ENCODE peak calls at places on chromosomes 3 and 15, in six cellular contexts. P is NCI-H2171 treated with DMSO at 0.1 percent for 48 hours, X is heart left ventricle, G is NCI-H146, K is kidney tubule cell, H is NCI-H1436. I is an unnamed sample.
A peak's percentile ranks its signal among the peaks of the same experiment; 100 is the strongest.

GRCh38 chr15:31270767-31271166 is 55.9 kb upstream of the KLF13 start:
- DNase-seq in K (no peak), H (no peak), G (peak; percentile 18), P (no peak), X (no peak), I (no peak)

GRCh38 chr3:29515451-29515850 is 234.6 kb downstream of the RBMS3 start:
- DNase-seq in P (no peak), X (no peak), G (no peak), K (peak; percentile 93), H (no peak), I (peak; percentile 90)

GRCh38 chr3:64099316-64099715 is 76.0 kb upstream of the PSMD6 start:
- DNase-seq in G (no peak), H (no peak), K (no peak), P (no peak), X (no peak), I (no peak)

GRCh38 chr3:115943579-115943978 is 320.3 kb downstream of the GAP43 start:
- DNase-seq in H (no peak), P (no peak), K (no peak), G (no peak), X (no peak), I (no peak)

GRCh38 chr3:116445291-116445841 is at the start of gene LSAMP:
- DNase-seq in G (peak; percentile 61), K (no peak), P (peak; percentile 81), H (peak; percentile 70), X (no peak), I (no peak)

GRCh38 chr15:81152339-81152738 is 18.3 kb downstream of the CFAP161 start:
- DNase-seq in G (no peak), K (no peak), X (no peak), H (no peak), P (no peak), I (no peak)

GRCh38 chr3:157067114-157067513 is 92.8 kb downstream of the CCNL1 start:
- DNase-seq in K (no peak), H (no peak), P (peak; percentile 32), G (no peak), X (no peak), I (no peak)

GRCh38 chr3:108780235-108780634 is 23.0 kb upstream of the RETNLB start:
- DNase-seq in G (no peak), X (no peak), P (no peak), K (no peak), H (no peak), I (no peak)

GRCh38 chr15:101123222-101123910 is 128.5 kb downstream of the CHSY1 start:
- DNase-seq in G (no peak), P (no peak), K (no peak), H (no peak), X (no peak), I (no peak)

GRCh38 chr3:15708882-15709677 is 88.7 kb downstream of the ANKRD28 start:
- DNase-seq in G (no peak), X (no peak), P (no peak), K (no peak), H (no peak), I (peak; percentile 73)

GRCh38 chr3:64759811-64760210 is 72.0 kb upstream of the ADAMTS9 start:
- DNase-seq in K (no peak), X (no peak), G (no peak), H (no peak), P (no peak), I (peak; percentile 1)

GRCh38 chr15:58052334-58052733 is 13.2 kb downstream of the ALDH1A2 start:
- DNase-seq in K (no peak), P (no peak), H (no peak), X (no peak), G (no peak), I (no peak)

GRCh38 chr15:25057574-25057973 is 102.8 kb downstream of the SNRPN start:
- DNase-seq in P (no peak), K (no peak), H (no peak), X (no peak), G (no peak), I (no peak)

GRCh38 chr15:38879909-38880471 is 315.4 kb upstream of the RASGRP1 start:
- DNase-seq in H (no peak), K (no peak), X (peak; percentile 33), P (peak; percentile 17), G (no peak), I (no peak)

GRCh38 chr3:122091602-122092006 is 36.4 kb downstream of the CD86 start:
- DNase-seq in G (no peak), K (no peak), X (no peak), P (no peak), H (no peak), I (no peak)

GRCh38 chr3:120524171-120524923 is 71.8 kb upstream of the NDUFB4 start:
- DNase-seq in P (no peak), X (no peak), K (peak; percentile 21), G (no peak), H (no peak), I (peak; percentile 78)

GRCh38 chr3:44885618-44886017 is 11.2 kb downstream of the TGM4 start:
- DNase-seq in P (no peak), K (peak; percentile 95), X (peak; percentile 35), G (no peak), H (no peak), I (peak; percentile 96)

GRCh38 chr3:9497821-9498565 is 55.6 kb downstream of the LHFPL4 start:
- DNase-seq in K (peak; percentile 87), G (no peak), X (no peak), H (no peak), P (no peak), I (peak; percentile 88)

GRCh38 chr3:126552688-126553283 is 5.9 kb downstream of the C3orf22 start:
- DNase-seq in P (no peak), H (no peak), K (no peak), G (no peak), X (no peak), I (no peak)

GRCh38 chr15:59437473-59437776 is 561 bp upstream of the FAM81A start:
- DNase-seq in P (peak; percentile 68), G (no peak), H (no peak), K (no peak), X (no peak), I (no peak)

GRCh38 chr15:73951591-73951990 is 25.3 kb downstream of the LOXL1 start:
- DNase-seq in P (no peak), X (no peak), H (no peak), K (no peak), G (no peak), I (no peak)

GRCh38 chr3:27657404-27657803 is 64.7 kb downstream of the EOMES start:
- DNase-seq in H (no peak), X (no peak), G (no peak), K (peak; percentile 60), P (no peak), I (peak; percentile 79)

GRCh38 chr3:77411990-77412389 is 372.1 kb downstream of the ROBO2 start:
- DNase-seq in H (no peak), K (peak; percentile 67), X (no peak), P (no peak), G (no peak), I (no peak)

GRCh38 chr3:194079702-194080172 is 56.2 kb upstream of the HES1 start:
- DNase-seq in G (peak; percentile 61), K (no peak), P (no peak), H (no peak), X (no peak), I (no peak)

GRCh38 chr15:75161788-75162414 is 39.8 kb upstream of the C15orf39 start:
- DNase-seq in H (no peak), P (no peak), G (no peak), K (no peak), X (no peak), I (peak; percentile 36)

GRCh38 chr3:139327861-139328260 is 16.0 kb upstream of the MRPS22 start:
- DNase-seq in X (no peak), G (no peak), P (no peak), K (peak; percentile 40), H (no peak), I (no peak)

GRCh38 chr3:161057518-161057917 is 47.6 kb downstream of the B3GALNT1 start:
- DNase-seq in P (no peak), X (no peak), K (no peak), G (no peak), H (no peak), I (no peak)

GRCh38 chr15:92808611-92809063 is 91.5 kb upstream of the CHD2 start:
- DNase-seq in K (no peak), G (peak; percentile 67), H (no peak), X (peak; percentile 55), P (no peak), I (no peak)

GRCh38 chr3:38717603-38718240 is 68.2 kb upstream of the SCN5A start:
- DNase-seq in G (no peak), K (no peak), H (no peak), P (no peak), X (peak; percentile 88), I (peak; percentile 35)

GRCh38 chr3:126527006-126527405 is 3.1 kb downstream of the CHST13 start:
- DNase-seq in X (peak; percentile 16), G (no peak), K (no peak), P (peak; percentile 40), H (no peak), I (no peak)

GRCh38 chr15:60758961-60759729 is 280.2 kb upstream of the ICE2 start:
- DNase-seq in G (no peak), H (no peak), K (peak; percentile 68), X (no peak), P (no peak), I (peak; percentile 74)

GRCh38 chr3:127448161-127448561 is 142.4 kb downstream of the TPRA1 start:
- DNase-seq in K (no peak), G (no peak), H (no peak), P (peak; percentile 48), X (no peak), I (peak; percentile 2)

GRCh38 chr15:52503788-52504496 is 24.7 kb downstream of the MYO5A start:
- DNase-seq in K (no peak), P (no peak), G (no peak), H (no peak), X (no peak), I (peak; percentile 79)

GRCh38 chr3:57079221-57079831 is 18.9 kb downstream of the SPATA12 start:
- DNase-seq in G (peak; percentile 69), X (peak; percentile 47), K (peak; percentile 61), H (no peak), P (peak; percentile 2), I (peak; percentile 23)

GRCh38 chr3:116886202-116886893 is 176.8 kb downstream of the TUSC7 start:
- DNase-seq in X (no peak), H (no peak), P (no peak), G (no peak), K (no peak), I (no peak)

GRCh38 chr3:30535515-30535914 is 70.9 kb upstream of the TGFBR2 start:
- DNase-seq in H (no peak), G (no peak), X (no peak), K (no peak), P (no peak), I (no peak)

GRCh38 chr3:17645074-17645698 is 97.2 kb downstream of the TBC1D5 start:
- DNase-seq in P (peak; percentile 6), K (peak; percentile 62), X (no peak), G (peak; percentile 35), H (peak; percentile 9), I (peak; percentile 76)